ENCODE peak calls at places on chromosomes 4 and X, in ten cellular contexts. H is Calu3, M is Peyer's patch, W is progenitor cell of endocrine pancreas, A is HFFc6, X is pancreas, R is omental fat pad, C is osteocyte, Z is heart right ventricle, Y is mucosa of descending colon. B is an unnamed sample.

GRCh38 chr4:22595684-22596083 is 79.8 kb upstream of the ADGRA3 start:
- DNase-seq in M (no peak), A (no peak), C (no peak), Z (no peak), H (no peak), R (no peak), Y (no peak), W (no peak), X (no peak), B (no peak)

GRCh38 chrX:135112096-135112729 is 8.1 kb downstream of the ETDB start:
- DNase-seq in Y (no peak), H (peak), R (no peak), W (no peak), X (no peak), C (no peak), A (peak), M (peak), Z (no peak), B (no peak)

GRCh38 chr4:47462799-47463234 is 685 bp downstream of the COMMD8 start:
- DNase-seq in Z (no peak), Y (no peak), M (no peak), R (no peak), H (no peak), A (no peak), W (no peak), X (no peak), C (no peak), B (no peak)

GRCh38 chr4:566508-567295 is 9.4 kb downstream of the TMEM271 start:
- DNase-seq in A (no peak), X (no peak), R (no peak), Y (no peak), H (no peak), Z (no peak), W (no peak), C (peak), M (no peak), B (peak)

GRCh38 chr4:38620527-38620926 is 43.5 kb upstream of the KLF3 start:
- DNase-seq in Y (no peak), C (no peak), W (no peak), Z (no peak), M (no peak), X (no peak), H (no peak), R (no peak), A (no peak), B (no peak)

GRCh38 chr4:186297013-186297645 is 31.1 kb downstream of the F11 start:
- DNase-seq in X (no peak), W (no peak), C (no peak), R (no peak), Z (no peak), Y (no peak), H (peak), M (no peak), A (peak), B (no peak)

GRCh38 chr4:139840773-139841172 is 175.2 kb downstream of the MGST2 start:
- DNase-seq in X (no peak), M (no peak), Y (no peak), R (no peak), Z (no peak), W (no peak), C (no peak), H (no peak), A (no peak), B (no peak)

GRCh38 chr4:88077911-88078310 is 70.5 kb downstream of the PKD2 start:
- DNase-seq in A (no peak), W (no peak), Z (no peak), M (no peak), R (no peak), C (no peak), H (no peak), X (no peak), Y (no peak), B (no peak)

GRCh38 chrX:116272881-116273280 is 102.3 kb downstream of the AGTR2 start:
- DNase-seq in Z (no peak), C (no peak), W (no peak), H (peak), M (no peak), X (no peak), R (no peak), Y (no peak), A (no peak), B (no peak)

GRCh38 chr4:156329779-156330178 is 376.1 kb upstream of the CTSO start:
- DNase-seq in Z (no peak), M (no peak), Y (no peak), H (no peak), X (no peak), A (peak), W (no peak), C (no peak), R (no peak), B (no peak)

GRCh38 chr4:57764840-57765239 is 654.7 kb upstream of the IGFBP7 start:
- DNase-seq in C (no peak), Y (no peak), H (no peak), M (no peak), X (no peak), W (no peak), R (no peak), A (no peak), Z (no peak), B (no peak)

GRCh38 chr4:111991163-111991562 is 154.1 kb upstream of the FAM241A start:
- DNase-seq in Y (no peak), W (no peak), A (no peak), R (no peak), M (no peak), C (no peak), X (no peak), H (no peak), Z (no peak), B (no peak)

GRCh38 chr4:182648766-182649165 is 268.4 kb downstream of the DCTD start:
- DNase-seq in A (no peak), H (no peak), Z (no peak), Y (no peak), C (no peak), X (no peak), R (no peak), W (no peak), M (no peak), B (no peak)

GRCh38 chrX:154370882-154371770 is 3.3 kb downstream of the FLNA start:
- DNase-seq in C (peak), R (peak), W (peak), A (peak), X (peak), M (peak), Y (peak), H (peak), Z (peak), B (peak)

DNA sequence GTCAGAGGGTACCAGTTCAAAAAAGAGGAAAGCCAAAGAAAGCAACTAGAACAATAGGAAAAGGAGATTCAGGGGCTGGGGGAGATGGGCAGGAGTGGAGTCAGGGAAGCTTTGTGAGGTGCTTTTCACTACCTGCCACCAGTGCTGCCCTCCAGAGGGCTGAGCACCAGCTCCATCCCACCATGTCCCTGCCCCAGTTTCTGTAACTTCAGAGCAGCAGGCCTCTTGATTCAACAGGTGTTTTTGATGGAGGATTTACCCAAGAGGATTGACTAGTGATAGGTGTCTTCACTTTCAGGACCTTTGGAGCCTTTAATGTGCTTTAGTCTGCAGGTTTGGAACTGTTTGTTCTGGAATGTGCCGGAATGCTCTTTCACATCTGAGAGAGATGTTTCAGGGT is 12.1 kb downstream of the KIT start:
- DNase-seq in Z (no peak), H (no peak), Y (no peak), A (no peak), M (no peak), R (no peak), W (no peak), X (no peak), C (no peak), B (no peak)
- TF ChIP-seq CTCF in Z (no peak), H (no peak), Y (no peak), A (no peak), M (no peak), R (no peak), W (peak), X (no peak), C (no peak), B (no peak)

GRCh38 chr4:141658316-141658715 is 21.9 kb downstream of the IL15 start:
- DNase-seq in H (no peak), X (no peak), A (no peak), C (no peak), W (no peak), Y (no peak), R (no peak), Z (no peak), M (no peak), B (no peak)

GRCh38 chr4:141652161-141652778 is 15.9 kb downstream of the IL15 start:
- DNase-seq in W (no peak), M (no peak), R (no peak), A (peak), C (no peak), Y (no peak), X (no peak), H (no peak), Z (no peak), B (no peak)

GRCh38 chr4:141657550-141657949 is 21.2 kb downstream of the IL15 start:
- DNase-seq in Y (no peak), C (no peak), A (no peak), Z (no peak), W (no peak), M (no peak), H (no peak), X (no peak), R (no peak), B (no peak)

GRCh38 chr4:141656031-141656430 is 19.6 kb downstream of the IL15 start:
- DNase-seq in C (no peak), W (no peak), Z (no peak), R (no peak), X (no peak), H (no peak), A (no peak), Y (no peak), M (peak), B (no peak)

GRCh38 chr4:141654098-141654497 is 17.7 kb downstream of the IL15 start:
- DNase-seq in Y (no peak), C (no peak), W (no peak), H (peak), Z (peak), X (no peak), A (no peak), R (no peak), M (peak), B (no peak)
- TF ChIP-seq CTCF in Y (peak), C (peak), W (peak), H (no peak), Z (peak), X (no peak), A (peak), R (no peak), M (no peak), B (no peak)

GRCh38 chr4:32117696-32118095 is 1397.5 kb downstream of the PCDH7 start:
- DNase-seq in A (no peak), Z (no peak), R (no peak), W (no peak), H (no peak), M (no peak), X (no peak), C (no peak), Y (no peak), B (no peak)
- TF ChIP-seq CTCF in A (no peak), Z (no peak), R (no peak), W (no peak), H (no peak), M (no peak), X (no peak), C (peak), Y (no peak), B (no peak)

GRCh38 chrX:11944486-11944885 is 186.4 kb downstream of the MSL3 start:
- DNase-seq in H (peak), X (no peak), A (peak), R (no peak), Z (no peak), M (no peak), W (peak), C (no peak), Y (no peak), B (peak)
- TF ChIP-seq CTCF in H (peak), X (no peak), A (peak), R (no peak), Z (peak), M (no peak), W (peak), C (peak), Y (no peak), B (peak)

GRCh38 chr4:76310683-76311082 is 4.2 kb downstream of the STBD1 start:
- DNase-seq in H (no peak), M (no peak), C (no peak), A (no peak), W (no peak), Z (no peak), X (no peak), R (no peak), Y (no peak), B (peak)
- TF ChIP-seq CTCF in H (no peak), M (no peak), C (no peak), A (no peak), W (no peak), Z (no peak), X (no peak), R (no peak), Y (no peak), B (no peak)

GRCh38 chr4:81919810-81920209 is 448.1 kb upstream of the RASGEF1B start:
- DNase-seq in C (no peak), H (peak), A (no peak), X (no peak), Z (no peak), W (no peak), M (no peak), Y (no peak), R (no peak), B (no peak)
- TF ChIP-seq CTCF in C (no peak), H (no peak), A (no peak), X (no peak), Z (no peak), W (no peak), M (no peak), Y (no peak), R (no peak), B (no peak)

GRCh38 chrX:16282209-16282608 is 114.9 kb downstream of the MAGEB17 start:
- DNase-seq in W (no peak), M (no peak), R (no peak), H (no peak), C (no peak), A (no peak), Y (no peak), Z (peak), X (no peak), B (no peak)

DNA sequence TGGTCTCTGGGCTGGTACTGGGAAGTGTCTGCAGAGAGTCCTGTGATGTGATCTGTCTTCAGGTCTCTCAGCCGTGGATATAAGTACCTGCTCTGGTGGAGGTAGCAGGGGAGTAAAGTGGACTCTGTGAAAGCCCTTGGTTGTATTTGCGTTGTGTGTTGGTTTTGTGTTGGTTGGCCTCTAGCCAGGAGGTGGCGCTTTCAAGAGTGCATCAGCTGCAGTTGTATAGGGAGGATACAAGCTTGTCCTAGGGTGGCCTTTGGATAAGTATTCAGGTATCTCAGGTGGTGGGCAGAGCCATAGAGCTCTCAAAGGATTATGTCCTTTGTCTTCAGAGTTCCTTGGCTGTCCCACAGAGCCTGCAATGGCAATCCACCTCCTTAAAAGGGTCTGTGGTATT is 111.6 kb downstream of the MAGEB17 start:
- DNase-seq in A (no peak), Y (no peak), M (no peak), W (no peak), R (no peak), X (no peak), Z (no peak), H (no peak), C (no peak), B (no peak)
- TF ChIP-seq CTCF in A (no peak), Y (no peak), M (no peak), W (no peak), R (no peak), X (no peak), Z (no peak), H (no peak), C (no peak), B (no peak)

B was measured in glutamatergic neuron.